ENCODE peak calls at places on chromosomes 12 and 14, in six cellular contexts. L is IMR-90, F is OCI-LY7, E is brain microvascular endothelial cell, R is body of pancreas, O is vagina. C is an unnamed sample.

GRCh38 chr12:114397978-114398881 is 7.7 kb downstream of the TBX5 start:
- DNase-seq in R (no peak), E (no peak), F (no peak), O (no peak), L (peak; percentile 15), C (no peak)

GRCh38 chr12:82880442-82880901 is 193.8 kb downstream of the TMTC2 start:
- DNase-seq in F (no peak), E (no peak), L (peak; percentile 4), R (peak; percentile 28), O (no peak), C (no peak)

GRCh38 chr12:42741771-42742510 is 152.4 kb upstream of the PRICKLE1 start:
- DNase-seq in O (no peak), R (no peak), F (no peak), L (peak; percentile 84), E (peak; percentile 75), C (no peak)

GRCh38 chr12:47133981-47134380 is 54.2 kb upstream of the AMIGO2 start:
- DNase-seq in O (no peak), F (no peak), R (no peak), L (no peak), E (no peak), C (no peak)

GRCh38 chr12:67287311-67287710 is 18.2 kb downstream of the CAND1 start:
- DNase-seq in R (no peak), E (no peak), O (no peak), F (no peak), L (no peak), C (no peak)

GRCh38 chr14:100617715-100618693 is 30.8 kb upstream of the BEGAIN start:
- DNase-seq in R (no peak), O (no peak), E (no peak), F (no peak), L (no peak), C (peak; percentile 57)

GRCh38 chr12:122318607-122319311 is 52.5 kb upstream of the VPS33A start:
- DNase-seq in E (peak; percentile 68), L (peak; percentile 91), R (no peak), F (no peak), O (no peak), C (no peak)

GRCh38 chr14:71591929-71592328 is 340.3 kb upstream of the RGS6 start:
- DNase-seq in F (peak; percentile 59), R (no peak), E (peak; percentile 53), L (peak; percentile 64), O (no peak), C (no peak)

GRCh38 chr12:14668591-14668990 is 27.8 kb downstream of the GUCY2C start:
- DNase-seq in F (no peak), L (no peak), O (no peak), R (peak; percentile 13), E (no peak), C (no peak)

GRCh38 chr14:32576088-32576795 is 247.1 kb downstream of the AKAP6 start:
- DNase-seq in E (peak; percentile 50), L (peak; percentile 59), F (peak; percentile 51), R (peak; percentile 57), O (no peak), C (peak; percentile 35)

GRCh38 chr12:31407562-31407961 is 81.6 kb upstream of the SINHCAF start:
- DNase-seq in R (no peak), E (no peak), F (peak; percentile 11), L (no peak), O (no peak), C (no peak)

GRCh38 chr14:61524211-61524806 is 171.0 kb upstream of the HIF1A start:
- DNase-seq in E (peak; percentile 70), F (no peak), O (no peak), L (peak; percentile 74), R (peak; percentile 60), C (peak; percentile 80)

DNA sequence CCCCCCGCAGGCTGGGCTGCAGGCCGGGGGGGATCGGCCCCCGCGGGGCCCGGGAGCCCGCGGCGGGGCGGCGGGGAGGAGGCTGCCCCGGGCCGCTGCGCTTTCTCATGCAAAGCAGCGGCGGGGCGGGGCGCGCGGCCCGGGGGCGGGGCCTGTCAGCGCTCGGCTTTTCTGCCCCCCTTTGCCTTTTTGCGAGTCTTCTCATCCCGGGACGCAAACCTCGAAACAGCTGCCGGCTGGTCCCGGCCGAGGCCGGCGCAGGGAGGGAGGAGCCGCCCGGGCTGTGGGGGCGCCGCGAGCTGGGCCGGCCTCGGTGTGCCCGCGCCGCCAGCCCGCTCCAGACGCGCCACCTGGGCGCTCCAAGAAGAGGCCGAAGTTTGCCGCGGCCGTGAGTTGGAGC is at the start of gene FZD10:
- DNase-seq in O (no peak), F (no peak), E (no peak), L (no peak), R (no peak), C (peak; percentile 32)
- H3K27ac ChIP-seq in O (peak within 1 kb of the TSS; percentile 78), F (no peak within 1 kb of the TSS), E (no peak within 1 kb of the TSS), L (no peak within 1 kb of the TSS), R (no peak within 1 kb of the TSS), C (peak within 1 kb of the TSS; percentile 65)

DNA sequence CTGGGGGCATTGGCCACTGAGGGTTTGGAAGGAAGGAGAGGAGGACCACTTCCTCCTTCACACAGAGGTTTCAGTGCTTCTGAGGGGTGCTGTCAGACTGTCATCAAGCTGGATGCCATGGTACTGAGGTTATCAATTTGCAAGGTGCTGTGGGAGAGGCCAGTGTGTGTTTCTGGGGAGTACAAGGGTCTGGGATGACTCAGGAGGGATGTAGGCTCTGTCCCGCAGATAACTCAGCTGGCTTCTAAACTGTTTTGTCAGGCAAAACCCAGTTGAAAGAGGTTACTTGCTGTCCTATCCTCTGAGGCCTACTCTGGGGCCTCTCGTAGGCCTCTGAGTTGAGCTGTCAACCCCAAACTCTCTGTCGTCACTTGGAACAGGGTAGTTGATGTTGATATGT is 22.8 kb downstream of the ADCK1 start:
- DNase-seq in L (no peak), E (no peak), F (no peak), R (no peak), O (no peak), C (no peak)
- H3K27ac ChIP-seq in L (no peak overlapping the region), E (no peak overlapping the region), F (no peak overlapping the region), R (no peak overlapping the region), O (no peak overlapping the region), C (no peak overlapping the region)

GRCh38 chr12:85836716-85837100 is 499 bp upstream of the RASSF9 start:
- DNase-seq in O (no peak), E (no peak), F (no peak), L (no peak), R (no peak), C (peak; percentile 33)

GRCh38 chr12:85835810-85836715 is at the start of gene RASSF9:
- DNase-seq in F (no peak), L (peak; percentile 43), O (no peak), E (peak; percentile 61), R (peak; percentile 77), C (peak; percentile 84)

GRCh38 chr12:85834378-85834777 is 1.8 kb downstream of the RASSF9 start:
- DNase-seq in F (no peak), O (no peak), L (no peak), R (no peak), E (no peak), C (no peak)

GRCh38 chr12:85833558-85833957 is 2.7 kb downstream of the RASSF9 start:
- DNase-seq in L (no peak), F (no peak), E (no peak), R (no peak), O (no peak), C (no peak)

GRCh38 chr12:85835417-85835809 is 796 bp downstream of the RASSF9 start:
- DNase-seq in L (peak; percentile 10), F (no peak), O (no peak), R (no peak), E (no peak), C (no peak)
- H3K27ac ChIP-seq in L (no peak overlapping the region), F (no peak overlapping the region), O (peak overlapping the region; percentile 82), R (no peak overlapping the region), E (peak overlapping the region; percentile 56), C (peak overlapping the region; percentile 58)

GRCh38 chr12:109064143-109064542 is 11.8 kb downstream of the USP30 start:
- DNase-seq in O (no peak), E (no peak), L (no peak), R (no peak), F (no peak), C (no peak)

GRCh38 chr12:109065853-109066193 is 13.4 kb downstream of the USP30 start:
- DNase-seq in O (no peak), L (no peak), F (no peak), E (no peak), R (no peak), C (no peak)

GRCh38 chr12:109065154-109065852 is 12.9 kb downstream of the USP30 start:
- DNase-seq in O (no peak), F (no peak), R (peak; percentile 86), E (no peak), L (no peak), C (no peak)

GRCh38 chr12:109074866-109075265 is 18.4 kb downstream of the ALKBH2 start:
- DNase-seq in F (no peak), O (peak; percentile 16), L (no peak), E (no peak), R (no peak), C (no peak)

DNA sequence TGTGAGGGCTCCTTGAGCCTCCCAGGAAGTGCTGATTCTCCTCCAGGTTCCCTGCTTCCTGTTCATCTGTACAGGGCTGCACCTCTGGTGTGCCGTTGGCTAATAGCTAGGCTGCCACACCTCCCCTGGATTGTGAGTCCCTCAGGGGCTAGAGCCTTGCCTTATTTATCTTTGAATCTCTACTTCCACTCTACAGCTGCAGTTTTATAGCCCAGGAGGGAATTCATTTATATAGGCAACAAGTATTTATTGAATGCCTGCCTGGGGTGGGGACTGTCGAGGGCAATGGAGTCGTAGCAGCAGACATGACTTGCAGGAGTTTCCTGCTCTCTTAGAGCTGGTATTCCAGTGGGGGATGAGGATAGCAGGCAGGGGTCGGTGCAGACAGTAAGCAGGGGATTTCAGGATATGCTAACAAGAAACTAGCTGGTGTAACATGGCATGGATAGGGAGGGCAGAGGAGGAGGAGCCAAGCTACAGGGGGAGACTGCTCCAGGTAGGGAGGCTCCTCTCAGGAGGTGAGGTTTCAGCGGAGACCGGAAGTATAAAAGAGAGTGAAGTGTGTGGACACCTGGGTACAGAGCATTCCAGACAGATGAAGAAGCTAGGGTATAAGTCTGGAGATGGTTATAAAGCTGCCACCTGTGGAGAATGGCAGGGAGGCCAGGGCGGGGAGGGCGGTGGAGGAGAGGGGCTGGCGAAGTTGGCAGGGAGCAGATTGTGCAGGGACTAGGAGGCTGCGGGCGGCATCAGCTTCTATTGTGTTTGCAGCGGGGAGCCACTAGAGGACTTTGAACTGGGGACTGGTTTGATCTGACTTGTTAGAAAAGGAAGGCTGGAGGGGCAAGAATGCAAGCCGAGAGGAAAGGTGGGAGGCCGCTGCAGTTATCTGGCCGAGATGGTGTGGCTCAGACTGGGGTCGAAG is 17.2 kb downstream of the USP30 start:
- DNase-seq in E (no peak), R (no peak), O (peak; percentile 67), F (no peak), L (no peak), C (no peak)
- H3K27ac ChIP-seq in E (no peak overlapping the region), R (no peak overlapping the region), O (no peak overlapping the region), F (no peak overlapping the region), L (no peak overlapping the region), C (no peak overlapping the region)

C was measured in thyroid gland.